ENCODE peak calls at places on chromosome 4, in five cellular contexts. One of them, this sample, is unnamed.

GRCh38 chr4:98747659-98748091 is 89.3 kb upstream of the TSPAN5 start:
- DNase-seq in sciatic nerve: no peak
- DNase-seq in NCI-H1105 treated with DMSO at 0.1 percent for 48 hours: no peak
- DNase-seq in stimulated activated CD4-positive, alpha-beta T cell treated with anti-CD3 and anti-CD28 coated beads, Interleukin-1b, Interleukin-23, amount 100 ng/mL, for 1 hour: no peak
- DNase-seq in mammary epithelial cell: no peak
- DNase-seq in this sample: no peak

GRCh38 chr4:159016527-159017137 is 86.2 kb upstream of the RAPGEF2 start:
- DNase-seq in sciatic nerve: no peak
- DNase-seq in NCI-H1105 treated with DMSO at 0.1 percent for 48 hours: no peak
- DNase-seq in stimulated activated CD4-positive, alpha-beta T cell treated with anti-CD3 and anti-CD28 coated beads, Interleukin-1b, Interleukin-23, amount 100 ng/mL, for 1 hour: no peak
- DNase-seq in mammary epithelial cell: no peak
- DNase-seq in this sample: no peak

GRCh38 chr4:73859614-73860088 is 6.6 kb downstream of the PF4V1 start:
- DNase-seq in sciatic nerve: no peak
- DNase-seq in NCI-H1105 treated with DMSO at 0.1 percent for 48 hours: no peak
- DNase-seq in stimulated activated CD4-positive, alpha-beta T cell treated with anti-CD3 and anti-CD28 coated beads, Interleukin-1b, Interleukin-23, amount 100 ng/mL, for 1 hour: no peak
- DNase-seq in mammary epithelial cell: no peak
- DNase-seq in this sample: no peak

GRCh38 chr4:4333265-4333706 is 43.2 kb downstream of the ZBTB49 start:
- DNase-seq in sciatic nerve: peak; percentile 60
- DNase-seq in NCI-H1105 treated with DMSO at 0.1 percent for 48 hours: no peak
- DNase-seq in stimulated activated CD4-positive, alpha-beta T cell treated with anti-CD3 and anti-CD28 coated beads, Interleukin-1b, Interleukin-23, amount 100 ng/mL, for 1 hour: no peak
- DNase-seq in mammary epithelial cell: peak; percentile 41
- DNase-seq in this sample: no peak

GRCh38 chr4:101795704-101796103 is 5.2 kb downstream of the BANK1 start:
- DNase-seq in sciatic nerve: no peak
- DNase-seq in NCI-H1105 treated with DMSO at 0.1 percent for 48 hours: no peak
- DNase-seq in stimulated activated CD4-positive, alpha-beta T cell treated with anti-CD3 and anti-CD28 coated beads, Interleukin-1b, Interleukin-23, amount 100 ng/mL, for 1 hour: no peak
- DNase-seq in mammary epithelial cell: no peak
- DNase-seq in this sample: no peak

GRCh38 chr4:184647391-184648101 is 1.7 kb downstream of the CASP3 start:
- DNase-seq in sciatic nerve: no peak
- DNase-seq in NCI-H1105 treated with DMSO at 0.1 percent for 48 hours: no peak
- DNase-seq in stimulated activated CD4-positive, alpha-beta T cell treated with anti-CD3 and anti-CD28 coated beads, Interleukin-1b, Interleukin-23, amount 100 ng/mL, for 1 hour: no peak
- DNase-seq in mammary epithelial cell: peak; percentile 11
- DNase-seq in this sample: no peak

GRCh38 chr4:101600287-101600686 is 190.2 kb upstream of the BANK1 start:
- DNase-seq in sciatic nerve: no peak
- DNase-seq in NCI-H1105 treated with DMSO at 0.1 percent for 48 hours: no peak
- DNase-seq in stimulated activated CD4-positive, alpha-beta T cell treated with anti-CD3 and anti-CD28 coated beads, Interleukin-1b, Interleukin-23, amount 100 ng/mL, for 1 hour: no peak
- DNase-seq in mammary epithelial cell: peak; percentile 17
- DNase-seq in this sample: no peak

GRCh38 chr4:8085491-8086479 is 72.8 kb downstream of the ABLIM2 start:
- DNase-seq in sciatic nerve: no peak
- DNase-seq in NCI-H1105 treated with DMSO at 0.1 percent for 48 hours: no peak
- DNase-seq in stimulated activated CD4-positive, alpha-beta T cell treated with anti-CD3 and anti-CD28 coated beads, Interleukin-1b, Interleukin-23, amount 100 ng/mL, for 1 hour: no peak
- DNase-seq in mammary epithelial cell: no peak
- DNase-seq in this sample: no peak

GRCh38 chr4:6782147-6782845 is at the start of gene KIAA0232:
- DNase-seq in sciatic nerve: peak; percentile 96
- DNase-seq in NCI-H1105 treated with DMSO at 0.1 percent for 48 hours: peak; percentile 63
- DNase-seq in stimulated activated CD4-positive, alpha-beta T cell treated with anti-CD3 and anti-CD28 coated beads, Interleukin-1b, Interleukin-23, amount 100 ng/mL, for 1 hour: peak; percentile 79
- DNase-seq in mammary epithelial cell: peak; percentile 88
- DNase-seq in this sample: peak; percentile 76

GRCh38 chr4:152729466-152729865 is 49.7 kb upstream of the TMEM154 start:
- DNase-seq in sciatic nerve: no peak
- DNase-seq in NCI-H1105 treated with DMSO at 0.1 percent for 48 hours: no peak
- DNase-seq in stimulated activated CD4-positive, alpha-beta T cell treated with anti-CD3 and anti-CD28 coated beads, Interleukin-1b, Interleukin-23, amount 100 ng/mL, for 1 hour: no peak
- DNase-seq in mammary epithelial cell: peak; percentile 87
- DNase-seq in this sample: no peak

GRCh38 chr4:133921280-133922195 is 280.1 kb downstream of the PABPC4L start:
- DNase-seq in sciatic nerve: no peak
- DNase-seq in NCI-H1105 treated with DMSO at 0.1 percent for 48 hours: no peak
- DNase-seq in stimulated activated CD4-positive, alpha-beta T cell treated with anti-CD3 and anti-CD28 coated beads, Interleukin-1b, Interleukin-23, amount 100 ng/mL, for 1 hour: no peak
- DNase-seq in mammary epithelial cell: no peak
- DNase-seq in this sample: no peak

GRCh38 chr4:8108261-8108660 is 50.4 kb downstream of the ABLIM2 start:
- DNase-seq in sciatic nerve: no peak
- DNase-seq in NCI-H1105 treated with DMSO at 0.1 percent for 48 hours: no peak
- DNase-seq in stimulated activated CD4-positive, alpha-beta T cell treated with anti-CD3 and anti-CD28 coated beads, Interleukin-1b, Interleukin-23, amount 100 ng/mL, for 1 hour: no peak
- DNase-seq in mammary epithelial cell: no peak
- DNase-seq in this sample: no peak

GRCh38 chr4:122953924-122954323 is 31.5 kb upstream of the NUDT6 start:
- DNase-seq in sciatic nerve: no peak
- DNase-seq in NCI-H1105 treated with DMSO at 0.1 percent for 48 hours: no peak
- DNase-seq in stimulated activated CD4-positive, alpha-beta T cell treated with anti-CD3 and anti-CD28 coated beads, Interleukin-1b, Interleukin-23, amount 100 ng/mL, for 1 hour: no peak
- DNase-seq in mammary epithelial cell: no peak
- DNase-seq in this sample: no peak

GRCh38 chr4:2914220-2915126 is 48.7 kb downstream of the NOP14 start:
- DNase-seq in sciatic nerve: peak; percentile 36
- DNase-seq in NCI-H1105 treated with DMSO at 0.1 percent for 48 hours: no peak
- DNase-seq in stimulated activated CD4-positive, alpha-beta T cell treated with anti-CD3 and anti-CD28 coated beads, Interleukin-1b, Interleukin-23, amount 100 ng/mL, for 1 hour: no peak
- DNase-seq in mammary epithelial cell: no peak
- DNase-seq in this sample: no peak

GRCh38 chr4:16334641-16335040 is 108.4 kb upstream of the TAPT1 start:
- DNase-seq in sciatic nerve: no peak
- DNase-seq in NCI-H1105 treated with DMSO at 0.1 percent for 48 hours: no peak
- DNase-seq in stimulated activated CD4-positive, alpha-beta T cell treated with anti-CD3 and anti-CD28 coated beads, Interleukin-1b, Interleukin-23, amount 100 ng/mL, for 1 hour: no peak
- DNase-seq in mammary epithelial cell: no peak
- DNase-seq in this sample: no peak

GRCh38 chr4:123127218-123127617 is 204.8 kb upstream of the NUDT6 start:
- DNase-seq in sciatic nerve: no peak
- DNase-seq in NCI-H1105 treated with DMSO at 0.1 percent for 48 hours: no peak
- DNase-seq in stimulated activated CD4-positive, alpha-beta T cell treated with anti-CD3 and anti-CD28 coated beads, Interleukin-1b, Interleukin-23, amount 100 ng/mL, for 1 hour: no peak
- DNase-seq in mammary epithelial cell: peak; percentile 9
- DNase-seq in this sample: no peak

GRCh38 chr4:86592553-86593249 is 1.4 kb upstream of the PTPN13 start:
- DNase-seq in sciatic nerve: no peak
- DNase-seq in NCI-H1105 treated with DMSO at 0.1 percent for 48 hours: peak; percentile 47
- DNase-seq in stimulated activated CD4-positive, alpha-beta T cell treated with anti-CD3 and anti-CD28 coated beads, Interleukin-1b, Interleukin-23, amount 100 ng/mL, for 1 hour: no peak
- DNase-seq in mammary epithelial cell: peak; percentile 30
- DNase-seq in this sample: no peak

GRCh38 chr4:7960790-7961655 is 21.4 kb upstream of the AFAP1 start:
- DNase-seq in sciatic nerve: no peak
- DNase-seq in NCI-H1105 treated with DMSO at 0.1 percent for 48 hours: no peak
- DNase-seq in stimulated activated CD4-positive, alpha-beta T cell treated with anti-CD3 and anti-CD28 coated beads, Interleukin-1b, Interleukin-23, amount 100 ng/mL, for 1 hour: no peak
- DNase-seq in mammary epithelial cell: peak; percentile 98
- DNase-seq in this sample: no peak

GRCh38 chr4:172692701-172693100 is 475.9 kb upstream of the GALNT7 start:
- DNase-seq in sciatic nerve: no peak
- DNase-seq in NCI-H1105 treated with DMSO at 0.1 percent for 48 hours: no peak
- DNase-seq in stimulated activated CD4-positive, alpha-beta T cell treated with anti-CD3 and anti-CD28 coated beads, Interleukin-1b, Interleukin-23, amount 100 ng/mL, for 1 hour: no peak
- DNase-seq in mammary epithelial cell: no peak
- DNase-seq in this sample: no peak

GRCh38 chr4:4862665-4863482 is 3.4 kb downstream of the MSX1 start:
- DNase-seq in sciatic nerve: no peak
- DNase-seq in NCI-H1105 treated with DMSO at 0.1 percent for 48 hours: no peak
- DNase-seq in stimulated activated CD4-positive, alpha-beta T cell treated with anti-CD3 and anti-CD28 coated beads, Interleukin-1b, Interleukin-23, amount 100 ng/mL, for 1 hour: no peak
- DNase-seq in mammary epithelial cell: no peak
- DNase-seq in this sample: no peak

GRCh38 chr4:8380511-8381415 is 59.8 kb downstream of the ACOX3 start:
- DNase-seq in sciatic nerve: no peak
- DNase-seq in NCI-H1105 treated with DMSO at 0.1 percent for 48 hours: no peak
- DNase-seq in stimulated activated CD4-positive, alpha-beta T cell treated with anti-CD3 and anti-CD28 coated beads, Interleukin-1b, Interleukin-23, amount 100 ng/mL, for 1 hour: no peak
- DNase-seq in mammary epithelial cell: no peak
- DNase-seq in this sample: no peak

GRCh38 chr4:187478292-187479205 is 517.0 kb upstream of the ZFP42 start:
- DNase-seq in sciatic nerve: no peak
- DNase-seq in NCI-H1105 treated with DMSO at 0.1 percent for 48 hours: no peak
- DNase-seq in stimulated activated CD4-positive, alpha-beta T cell treated with anti-CD3 and anti-CD28 coated beads, Interleukin-1b, Interleukin-23, amount 100 ng/mL, for 1 hour: no peak
- DNase-seq in mammary epithelial cell: peak; percentile 35
- DNase-seq in this sample: no peak

GRCh38 chr4:186551849-186552248 is 3.5 kb downstream of the MTNR1A start:
- DNase-seq in sciatic nerve: no peak
- DNase-seq in NCI-H1105 treated with DMSO at 0.1 percent for 48 hours: no peak
- DNase-seq in stimulated activated CD4-positive, alpha-beta T cell treated with anti-CD3 and anti-CD28 coated beads, Interleukin-1b, Interleukin-23, amount 100 ng/mL, for 1 hour: no peak
- DNase-seq in mammary epithelial cell: no peak
- DNase-seq in this sample: no peak

GRCh38 chr4:110475881-110476818 is at the start of gene ENPEP:
- DNase-seq in sciatic nerve: peak; percentile 67
- DNase-seq in NCI-H1105 treated with DMSO at 0.1 percent for 48 hours: no peak
- DNase-seq in stimulated activated CD4-positive, alpha-beta T cell treated with anti-CD3 and anti-CD28 coated beads, Interleukin-1b, Interleukin-23, amount 100 ng/mL, for 1 hour: no peak
- DNase-seq in mammary epithelial cell: no peak
- DNase-seq in this sample: no peak

GRCh38 chr4:6769138-6769983 is 13.2 kb upstream of the KIAA0232 start:
- DNase-seq in sciatic nerve: no peak
- DNase-seq in NCI-H1105 treated with DMSO at 0.1 percent for 48 hours: no peak
- DNase-seq in stimulated activated CD4-positive, alpha-beta T cell treated with anti-CD3 and anti-CD28 coated beads, Interleukin-1b, Interleukin-23, amount 100 ng/mL, for 1 hour: no peak
- DNase-seq in mammary epithelial cell: no peak
- DNase-seq in this sample: no peak

GRCh38 chr4:3324093-3324815 is 31.4 kb downstream of the RGS12 start:
- DNase-seq in sciatic nerve: no peak
- DNase-seq in NCI-H1105 treated with DMSO at 0.1 percent for 48 hours: no peak
- DNase-seq in stimulated activated CD4-positive, alpha-beta T cell treated with anti-CD3 and anti-CD28 coated beads, Interleukin-1b, Interleukin-23, amount 100 ng/mL, for 1 hour: no peak
- DNase-seq in mammary epithelial cell: no peak
- DNase-seq in this sample: no peak

GRCh38 chr4:16583764-16584163 is 314.7 kb downstream of the LDB2 start:
- DNase-seq in sciatic nerve: no peak
- DNase-seq in NCI-H1105 treated with DMSO at 0.1 percent for 48 hours: no peak
- DNase-seq in stimulated activated CD4-positive, alpha-beta T cell treated with anti-CD3 and anti-CD28 coated beads, Interleukin-1b, Interleukin-23, amount 100 ng/mL, for 1 hour: no peak
- DNase-seq in mammary epithelial cell: no peak
- DNase-seq in this sample: no peak

GRCh38 chr4:24226667-24227066 is 336.8 kb upstream of the PPARGC1A start:
- DNase-seq in sciatic nerve: no peak
- DNase-seq in NCI-H1105 treated with DMSO at 0.1 percent for 48 hours: no peak
- DNase-seq in stimulated activated CD4-positive, alpha-beta T cell treated with anti-CD3 and anti-CD28 coated beads, Interleukin-1b, Interleukin-23, amount 100 ng/mL, for 1 hour: no peak
- DNase-seq in mammary epithelial cell: no peak
- DNase-seq in this sample: no peak

GRCh38 chr4:86011117-86011516 is 348.7 kb downstream of the MAPK10 start:
- DNase-seq in sciatic nerve: no peak
- DNase-seq in NCI-H1105 treated with DMSO at 0.1 percent for 48 hours: no peak
- DNase-seq in stimulated activated CD4-positive, alpha-beta T cell treated with anti-CD3 and anti-CD28 coated beads, Interleukin-1b, Interleukin-23, amount 100 ng/mL, for 1 hour: no peak
- DNase-seq in mammary epithelial cell: peak; percentile 62
- DNase-seq in this sample: no peak

GRCh38 chr4:150976478-150977118 is 38.5 kb downstream of the LRBA start:
- DNase-seq in sciatic nerve: no peak
- DNase-seq in NCI-H1105 treated with DMSO at 0.1 percent for 48 hours: no peak
- DNase-seq in stimulated activated CD4-positive, alpha-beta T cell treated with anti-CD3 and anti-CD28 coated beads, Interleukin-1b, Interleukin-23, amount 100 ng/mL, for 1 hour: no peak
- DNase-seq in mammary epithelial cell: no peak
- DNase-seq in this sample: no peak

GRCh38 chr4:40672528-40673522 is 43.2 kb upstream of the RBM47 start:
- DNase-seq in sciatic nerve: peak; percentile 60
- DNase-seq in NCI-H1105 treated with DMSO at 0.1 percent for 48 hours: no peak
- DNase-seq in stimulated activated CD4-positive, alpha-beta T cell treated with anti-CD3 and anti-CD28 coated beads, Interleukin-1b, Interleukin-23, amount 100 ng/mL, for 1 hour: no peak
- DNase-seq in mammary epithelial cell: peak; percentile 94
- DNase-seq in this sample: no peak

GRCh38 chr4:76801621-76802545 is 96.1 kb downstream of the SOWAHB start:
- DNase-seq in sciatic nerve: no peak
- DNase-seq in NCI-H1105 treated with DMSO at 0.1 percent for 48 hours: no peak
- DNase-seq in stimulated activated CD4-positive, alpha-beta T cell treated with anti-CD3 and anti-CD28 coated beads, Interleukin-1b, Interleukin-23, amount 100 ng/mL, for 1 hour: no peak
- DNase-seq in mammary epithelial cell: no peak
- DNase-seq in this sample: no peak

This sample was measured in stimulated activated CD8-positive, alpha-beta memory T cell treated with anti-CD3 and anti-CD28 coated beads, Interleukin-7, amount 100 ng/mL, for 1 hour.